ENCODE peak calls at places on chromosomes 13 and 19, in five cellular contexts. K is endothelial cell; H is central memory CD8-positive, alpha-beta T cell; F is EL; S is cardiac fibroblast. R is an unnamed sample.

GRCh38 chr13:23668557-23668956 is 98.3 kb downstream of the TNFRSF19 start:
- DNase-seq in S (no peak), F (no peak), K (no peak), H (no peak), R (no peak)

GRCh38 chr13:30908416-30908980 is 2.4 kb downstream of the MEDAG start:
- DNase-seq in H (no peak), S (peak), K (no peak), F (peak), R (no peak)

GRCh38 chr13:32581177-32581786 is 5.0 kb upstream of the PDS5B start:
- DNase-seq in H (no peak), S (peak), F (peak), K (no peak), R (no peak)

GRCh38 chr19:1490020-1490310 is 185 bp downstream of the PCSK4 start:
- DNase-seq in H (no peak), S (no peak), F (no peak), K (no peak), R (no peak)

GRCh38 chr13:55538424-55538823 is 1602.3 kb upstream of the PRR20A start:
- DNase-seq in F (no peak), H (no peak), K (no peak), S (no peak), R (no peak)

GRCh38 chr19:6589711-6590457 is 1.1 kb downstream of the CD70 start:
- DNase-seq in K (no peak), H (no peak), F (no peak), S (no peak), R (no peak)

GRCh38 chr19:518292-519231 is 11.3 kb downstream of the TPGS1 start:
- DNase-seq in S (peak), F (no peak), K (no peak), H (no peak), R (no peak)

GRCh38 chr13:46489586-46490023 is 63.4 kb upstream of the LRCH1 start:
- DNase-seq in K (no peak), H (no peak), S (peak), F (peak), R (peak)

GRCh38 chr13:30713133-30713532 is 22.2 kb upstream of the ALOX5AP start:
- DNase-seq in S (no peak), H (no peak), K (no peak), F (peak), R (no peak)

GRCh38 chr19:4606921-4607678 is 32.2 kb upstream of the TNFAIP8L1 start:
- DNase-seq in K (no peak), S (peak), F (no peak), H (no peak), R (no peak)